ENCODE peak calls at places on chromosome 3, in five cellular contexts. W is astrocyte of the cerebellum, D is D721Med, R is astrocyte, U is HCT116. M is an unnamed sample.

GRCh38 chr3:170418422-170419300 is at the start of gene CLDN11:
- DNase-seq in W (no peak), U (no peak), R (peak), D (peak), M (peak)

GRCh38 chr3:112653209-112653871 is 12.4 kb upstream of the CCDC80 start:
- DNase-seq in R (peak), D (no peak), W (peak), U (no peak), M (no peak)

GRCh38 chr3:197736010-197736490 is 654 bp downstream of the RUBCN start:
- DNase-seq in U (no peak), D (no peak), R (no peak), W (no peak), M (peak)

GRCh38 chr3:105538483-105538882 is 171.8 kb downstream of the ALCAM start:
- DNase-seq in U (no peak), D (no peak), W (no peak), R (no peak), M (peak)

GRCh38 chr3:103926936-103927335 is 1439.8 kb upstream of the ALCAM start:
- DNase-seq in W (no peak), D (no peak), U (no peak), R (no peak), M (no peak)

GRCh38 chr3:188207941-188208750 is 54.2 kb downstream of the LPP start:
- DNase-seq in R (peak), U (no peak), D (no peak), W (no peak), M (no peak)

GRCh38 chr3:29171583-29171990 is 109.3 kb upstream of the RBMS3 start:
- DNase-seq in W (no peak), D (no peak), R (peak), U (no peak), M (no peak)

GRCh38 chr3:53733433-53733832 is 112.8 kb downstream of the CHDH start:
- DNase-seq in W (no peak), D (no peak), R (peak), U (no peak), M (no peak)

GRCh38 chr3:192494176-192494575 is 233.2 kb downstream of the FGF12 start:
- DNase-seq in U (no peak), D (no peak), W (no peak), R (no peak), M (no peak)

GRCh38 chr3:184808021-184808420 is 3.9 kb upstream of the VPS8 start:
- DNase-seq in U (peak), D (no peak), W (no peak), R (no peak), M (peak)

GRCh38 chr3:81485444-81485865 is 276.0 kb downstream of the GBE1 start:
- DNase-seq in R (peak), W (peak), U (no peak), D (no peak), M (no peak)

GRCh38 chr3:178982138-178982537 is 89.5 kb downstream of the ZMAT3 start:
- DNase-seq in D (no peak), U (no peak), R (peak), W (no peak), M (no peak)

GRCh38 chr3:168820748-168821445 is 725.2 kb upstream of the GOLIM4 start:
- DNase-seq in W (no peak), U (no peak), D (no peak), R (no peak), M (no peak)

GRCh38 chr3:188656196-188656982 is 502.4 kb downstream of the LPP start:
- DNase-seq in U (no peak), R (peak), W (no peak), D (no peak), M (no peak)

GRCh38 chr3:120438971-120439370 is 11.8 kb downstream of the FSTL1 start:
- DNase-seq in U (no peak), W (no peak), R (peak), D (no peak), M (no peak)

GRCh38 chr3:29067014-29067413 is 213.9 kb upstream of the RBMS3 start:
- DNase-seq in D (no peak), R (peak), W (no peak), U (no peak), M (no peak)

GRCh38 chr3:53140575-53141467 is 10.6 kb upstream of the RFT1 start:
- DNase-seq in U (no peak), D (no peak), R (no peak), W (no peak), M (no peak)

GRCh38 chr3:195699148-195699771 is 21.5 kb upstream of the MUC20 start:
- DNase-seq in D (no peak), W (no peak), U (no peak), R (no peak), M (no peak)

GRCh38 chr3:35784162-35784561 is 144.8 kb downstream of the ARPP21 start:
- DNase-seq in D (no peak), W (no peak), R (no peak), U (no peak), M (no peak)

GRCh38 chr3:54222318-54222717 is 100.0 kb downstream of the CACNA2D3 start:
- DNase-seq in U (no peak), D (no peak), W (no peak), R (no peak), M (no peak)

GRCh38 chr3:94225176-94225742 is 162.4 kb downstream of the NSUN3 start:
- DNase-seq in U (no peak), R (peak), D (no peak), W (no peak), M (no peak)

GRCh38 chr3:126507886-126508285 is 9.7 kb downstream of the UROC1 start:
- DNase-seq in U (no peak), D (no peak), R (no peak), W (no peak), M (no peak)

GRCh38 chr3:16090013-16090412 is 84.5 kb upstream of the GALNT15 start:
- DNase-seq in W (peak), U (no peak), R (peak), D (no peak), M (peak)

GRCh38 chr3:193598202-193598601 is 5.2 kb downstream of the OPA1 start:
- DNase-seq in D (no peak), U (no peak), R (no peak), W (no peak), M (no peak)

GRCh38 chr3:11638669-11639402 is 4.9 kb downstream of the VGLL4 start:
- DNase-seq in R (no peak), U (no peak), W (no peak), D (no peak), M (no peak)

GRCh38 chr3:142279965-142280590 is 54.7 kb upstream of the GK5 start:
- DNase-seq in D (peak), W (peak), U (peak), R (peak), M (peak)

GRCh38 chr3:131216801-131217200 is 164.8 kb upstream of the NUDT16 start:
- DNase-seq in U (peak), R (peak), D (no peak), W (peak), M (peak)

GRCh38 chr3:11539677-11540076 is 104.0 kb downstream of the VGLL4 start:
- DNase-seq in W (no peak), U (no peak), D (no peak), R (no peak), M (no peak)

GRCh38 chr3:185732782-185733181 is 92.1 kb downstream of the IGF2BP2 start:
- DNase-seq in U (no peak), D (no peak), W (no peak), R (peak), M (no peak)

GRCh38 chr3:71542548-71543370 is 40.8 kb downstream of the FOXP1 start:
- DNase-seq in R (peak), U (no peak), D (no peak), W (peak), M (no peak)

GRCh38 chr3:194632211-194632982 is 822 bp downstream of the TMEM44 start:
- DNase-seq in R (no peak), W (no peak), D (no peak), U (no peak), M (peak)

GRCh38 chr3:14375192-14375591 is 27.2 kb upstream of the SLC6A6 start:
- DNase-seq in R (no peak), W (no peak), U (no peak), D (no peak), M (no peak)

GRCh38 chr3:56408761-56409196 is 59.5 kb downstream of the ERC2 start:
- DNase-seq in U (no peak), D (no peak), W (no peak), R (no peak), M (no peak)

GRCh38 chr3:71310595-71311319 is 272.8 kb downstream of the FOXP1 start:
- DNase-seq in U (no peak), D (no peak), R (peak), W (peak), M (no peak)

GRCh38 chr3:158460929-158461328 is 110.1 kb upstream of the MLF1 start:
- DNase-seq in R (no peak), D (no peak), W (no peak), U (no peak), M (no peak)

DNA sequence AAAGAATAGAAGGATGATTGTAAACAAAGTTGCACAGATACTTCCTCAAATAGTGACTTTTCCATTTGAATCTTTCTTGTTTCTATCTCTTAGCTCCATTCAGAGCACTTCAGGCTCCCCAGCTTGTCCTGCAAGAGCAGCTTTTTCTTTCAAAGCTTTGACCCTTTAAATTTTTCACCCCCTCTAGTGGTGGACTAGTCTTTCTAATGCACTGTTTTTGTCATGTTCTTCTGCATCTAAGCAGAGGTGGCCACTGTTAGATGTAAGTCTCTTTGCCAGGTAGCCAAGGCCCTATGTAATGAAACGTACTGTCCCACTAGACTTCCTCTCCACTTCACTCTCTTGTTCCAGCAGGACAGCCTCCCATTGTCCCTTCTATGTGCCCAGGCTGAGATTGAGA is 74.0 kb upstream of the MANF start:
- DNase-seq in W (peak), U (peak), R (peak), D (no peak), M (no peak)
- TF ChIP-seq CTCF in W (peak), U (peak), R (peak), D (peak), M (peak)

DNA sequence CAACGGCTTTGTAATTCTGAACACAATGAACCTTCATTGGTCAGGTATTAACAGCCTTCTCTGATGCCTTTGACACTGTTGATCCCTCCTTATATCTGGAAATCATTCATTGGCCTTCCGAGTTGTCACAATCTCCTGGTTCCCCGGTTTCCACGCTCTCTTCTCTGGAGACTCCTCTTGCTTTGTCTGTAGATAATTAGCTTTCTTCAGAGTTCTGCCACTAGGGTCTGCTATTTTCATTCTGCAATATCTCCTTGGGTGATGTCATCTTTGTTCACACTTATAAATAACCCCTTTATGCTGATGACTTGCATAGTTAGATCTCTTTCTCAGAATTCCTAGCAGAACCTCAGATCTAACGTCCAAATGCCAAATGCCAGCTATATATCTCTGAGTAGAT is 583.8 kb upstream of the ZNF717 start:
- DNase-seq in R (peak), W (no peak), U (no peak), D (no peak), M (no peak)
- TF ChIP-seq CTCF in R (peak), W (peak), U (no peak), D (peak), M (no peak)

DNA sequence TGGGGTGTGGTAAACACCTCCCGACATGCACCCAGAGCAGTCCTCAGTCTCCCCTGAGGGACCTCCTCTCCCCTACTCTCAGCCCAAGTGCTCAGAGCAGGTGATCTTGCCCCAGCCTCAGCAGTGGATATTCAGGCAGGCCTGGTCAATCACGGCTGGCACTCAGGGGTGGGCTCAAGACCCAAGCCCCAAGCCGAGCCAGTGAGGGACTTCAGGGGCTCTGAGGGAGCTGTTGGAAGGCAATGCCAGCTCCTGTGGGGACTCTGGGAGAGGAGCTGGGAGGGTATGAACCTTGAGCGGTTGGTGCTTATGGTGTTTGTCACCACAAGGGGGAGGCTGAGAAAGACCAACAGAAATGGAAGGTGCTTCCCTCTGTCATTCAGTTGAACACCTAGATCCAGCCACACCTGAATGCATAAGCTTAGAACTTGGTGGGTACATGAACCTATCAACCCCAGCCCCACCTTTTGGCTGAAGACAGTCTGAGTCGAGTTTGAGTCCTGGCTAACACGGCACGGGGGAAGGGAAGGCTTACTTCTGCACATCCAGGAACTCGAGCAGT is 19.4 kb downstream of the ALS2CL start:
- DNase-seq in U (no peak), R (no peak), D (no peak), W (no peak), M (no peak)
- TF ChIP-seq CTCF in U (peak), R (peak), D (no peak), W (peak), M (no peak)

DNA sequence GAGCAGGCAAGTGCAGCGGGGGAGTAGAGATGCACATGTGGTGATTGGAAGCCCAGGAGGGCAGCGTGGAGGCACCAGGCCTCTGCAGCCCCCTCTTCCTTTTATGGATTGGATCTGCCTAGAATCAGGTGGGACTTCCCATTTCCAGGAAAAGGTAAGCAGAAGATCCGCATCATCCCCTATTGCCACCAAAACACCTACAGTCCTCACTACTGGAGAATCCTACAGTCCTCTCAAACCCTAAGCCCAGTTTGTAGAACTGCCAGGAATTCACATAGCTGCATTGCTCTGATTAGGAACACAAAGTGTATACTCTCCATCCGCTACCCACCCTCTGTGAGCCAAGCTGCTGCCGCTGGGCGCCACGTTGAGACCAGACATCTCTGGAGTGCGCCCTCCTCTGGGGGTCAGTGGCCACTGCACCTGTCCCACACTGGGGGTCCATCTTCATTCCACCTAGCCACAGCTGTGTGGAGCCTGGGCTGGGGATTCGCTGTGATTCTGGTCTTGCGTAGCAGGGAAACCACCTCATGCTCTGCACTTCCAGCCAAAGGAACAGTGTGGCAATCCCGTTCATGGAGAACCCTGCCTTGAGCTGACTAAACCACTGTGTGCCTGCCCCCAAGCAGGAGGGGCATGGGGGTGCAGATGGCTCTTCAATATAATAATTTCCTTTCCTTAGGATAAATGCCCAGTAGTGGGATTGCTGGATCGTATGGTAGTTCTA is 88.9 kb upstream of the PTX3 start:
- DNase-seq in D (no peak), U (no peak), W (no peak), R (no peak), M (no peak)
- TF ChIP-seq CTCF in D (no peak), U (peak), W (peak), R (peak), M (peak)

GRCh38 chr3:22704571-22705354 is 498.4 kb upstream of the UBE2E2 start:
- DNase-seq in U (no peak), D (no peak), W (no peak), R (no peak), M (no peak)

GRCh38 chr3:22700876-22701275 is 502.3 kb upstream of the UBE2E2 start:
- DNase-seq in U (no peak), D (no peak), R (no peak), W (no peak), M (no peak)
- TF ChIP-seq CTCF in U (no peak), D (no peak), R (no peak), W (no peak), M (no peak)

DNA sequence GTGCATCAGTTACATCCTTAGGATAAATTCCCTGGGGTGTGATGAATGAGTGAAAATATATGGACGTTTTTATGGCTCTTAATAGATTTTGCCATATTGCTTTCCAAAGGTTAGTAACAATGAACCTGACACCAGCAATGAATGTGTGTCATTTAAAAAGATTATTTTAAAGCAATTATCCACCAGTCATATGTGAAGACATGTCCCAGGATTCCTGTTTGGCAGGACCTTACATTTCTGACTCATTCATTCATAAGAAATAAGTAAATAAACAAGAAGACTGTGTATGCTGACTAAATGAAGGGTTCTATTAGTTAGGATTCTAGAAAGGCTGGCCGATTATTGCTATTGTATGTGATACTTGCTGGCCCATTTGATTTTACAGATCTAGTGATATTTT is 201.5 kb downstream of the SOX2 start:
- DNase-seq in U (no peak), R (peak), D (no peak), W (no peak), M (no peak)
- TF ChIP-seq CTCF in U (no peak), R (no peak), D (no peak), W (no peak), M (no peak)

M was measured in Calu3.